ENCODE peak calls at places on chromosome 2, in ten cellular contexts. H, K, M, U, N, D, B, A, F and O are unnamed samples.

GRCh38 chr2:241224068-241224850 is 35.8 kb downstream of the ANO7 start:
- DNase-seq in H (no peak), K (peak), M (no peak), U (no peak), N (no peak), D (peak), B (peak), A (no peak), F (peak), O (no peak)

GRCh38 chr2:23425338-23425871 is 40.4 kb downstream of the KLHL29 start:
- DNase-seq in H (no peak), K (no peak), M (no peak), U (no peak), N (no peak), D (peak), B (no peak), A (no peak), F (no peak), O (peak)

GRCh38 chr2:37274354-37274965 is 43.0 kb downstream of the NDUFAF7 start:
- DNase-seq in H (no peak), K (no peak), M (no peak), U (no peak), N (no peak), D (no peak), B (peak), A (no peak), F (peak), O (no peak)

GRCh38 chr2:190551928-190552327 is 17.4 kb upstream of the NEMP2 start:
- DNase-seq in H (no peak), K (no peak), M (no peak), U (no peak), N (no peak), D (peak), B (peak), A (no peak), F (peak), O (no peak)

GRCh38 chr2:241774419-241775222 is 2.0 kb upstream of the GAL3ST2 start:
- DNase-seq in H (no peak), K (no peak), M (no peak), U (peak), N (no peak), D (no peak), B (peak), A (no peak), F (no peak), O (peak)

GRCh38 chr2:96895709-96896651 is 26.1 kb upstream of the SEMA4C start:
- DNase-seq in H (no peak), K (no peak), M (no peak), U (no peak), N (no peak), D (no peak), B (no peak), A (no peak), F (no peak), O (no peak)

GRCh38 chr2:122081743-122082142 is 326.3 kb downstream of the TSN start:
- DNase-seq in H (no peak), K (no peak), M (no peak), U (no peak), N (no peak), D (no peak), B (no peak), A (no peak), F (no peak), O (no peak)

GRCh38 chr2:206225435-206226232 is 48.8 kb upstream of the ZDBF2 start:
- DNase-seq in H (no peak), K (no peak), M (no peak), U (no peak), N (no peak), D (no peak), B (no peak), A (no peak), F (no peak), O (no peak)

GRCh38 chr2:241443486-241444223 is 64.7 kb downstream of the STK25 start:
- DNase-seq in H (peak), K (no peak), M (peak), U (no peak), N (peak), D (no peak), B (peak), A (peak), F (no peak), O (peak)

GRCh38 chr2:231399046-231399852 is 3.7 kb downstream of the B3GNT7 start:
- DNase-seq in H (no peak), K (no peak), M (no peak), U (no peak), N (no peak), D (no peak), B (no peak), A (no peak), F (no peak), O (no peak)

GRCh38 chr2:77001895-77002294 is 520.3 kb downstream of the LRRTM4 start:
- DNase-seq in H (no peak), K (no peak), M (no peak), U (no peak), N (no peak), D (no peak), B (no peak), A (no peak), F (no peak), O (no peak)

GRCh38 chr2:111663471-111663951 is 220.5 kb downstream of the ANAPC1 start:
- DNase-seq in H (no peak), K (no peak), M (no peak), U (no peak), N (no peak), D (peak), B (no peak), A (no peak), F (no peak), O (peak)

GRCh38 chr2:218788529-218789237 is 6.7 kb downstream of the CYP27A1 start:
- DNase-seq in H (no peak), K (no peak), M (no peak), U (no peak), N (no peak), D (peak), B (peak), A (no peak), F (peak), O (no peak)